ENCODE peak calls at places on chromosome 21, in ten cellular contexts. One of them, this sample, is unnamed.
A peak's percentile ranks its signal among the peaks of the same experiment; 100 is the strongest.

GRCh38 chr21:35664683-35665082 is 395.6 kb downstream of the SETD4 start:
- DNase-seq in GM12878: peak; percentile 11
- DNase-seq in A549: no peak
- DNase-seq in K562: no peak
- DNase-seq in ovary: no peak
- DNase-seq in sigmoid colon: no peak
- DNase-seq in stomach: no peak
- DNase-seq in HepG2: peak; percentile 3
- DNase-seq in esophagus muscularis mucosa: no peak
- DNase-seq in tibial nerve: no peak
- DNase-seq in this sample: no peak

GRCh38 chr21:36246080-36246631 is 73.8 kb upstream of the MORC3 start:
- DNase-seq in GM12878: no peak
- DNase-seq in A549: no peak
- DNase-seq in K562: no peak
- DNase-seq in ovary: no peak
- DNase-seq in sigmoid colon: no peak
- DNase-seq in stomach: peak; percentile 79
- DNase-seq in HepG2: no peak
- DNase-seq in esophagus muscularis mucosa: no peak
- DNase-seq in tibial nerve: no peak
- DNase-seq in this sample: peak; percentile 24

GRCh38 chr21:30942192-30942591 is 60.8 kb upstream of the KRTAP11-1 start:
- DNase-seq in GM12878: no peak
- DNase-seq in A549: no peak
- DNase-seq in K562: no peak
- DNase-seq in ovary: no peak
- DNase-seq in sigmoid colon: no peak
- DNase-seq in stomach: no peak
- DNase-seq in HepG2: no peak
- DNase-seq in esophagus muscularis mucosa: no peak
- DNase-seq in tibial nerve: no peak
- DNase-seq in this sample: no peak

GRCh38 chr21:21921410-21922232 is 923.4 kb downstream of the NCAM2 start:
- DNase-seq in GM12878: no peak
- DNase-seq in A549: no peak
- DNase-seq in K562: peak; percentile 8
- DNase-seq in ovary: no peak
- DNase-seq in sigmoid colon: no peak
- DNase-seq in stomach: no peak
- DNase-seq in HepG2: no peak
- DNase-seq in esophagus muscularis mucosa: no peak
- DNase-seq in tibial nerve: no peak
- DNase-seq in this sample: no peak

GRCh38 chr21:44428281-44428942 is 26.9 kb upstream of the LRRC3 start:
- DNase-seq in GM12878: no peak
- DNase-seq in A549: peak; percentile 20
- DNase-seq in K562: peak; percentile 80
- DNase-seq in ovary: no peak
- DNase-seq in sigmoid colon: peak; percentile 30
- DNase-seq in stomach: peak; percentile 77
- DNase-seq in HepG2: peak; percentile 26
- DNase-seq in esophagus muscularis mucosa: no peak
- DNase-seq in tibial nerve: no peak
- DNase-seq in this sample: peak; percentile 80

GRCh38 chr21:15210235-15210678 is 145.5 kb upstream of the NRIP1 start:
- DNase-seq in GM12878: no peak
- DNase-seq in A549: peak; percentile 55
- DNase-seq in K562: peak; percentile 38
- DNase-seq in ovary: peak; percentile 16
- DNase-seq in sigmoid colon: peak; percentile 71
- DNase-seq in stomach: peak; percentile 57
- DNase-seq in HepG2: peak; percentile 92
- DNase-seq in esophagus muscularis mucosa: no peak
- DNase-seq in tibial nerve: peak; percentile 50
- DNase-seq in this sample: peak; percentile 39

GRCh38 chr21:43775795-43776430 is at the start of gene CSTB:
- DNase-seq in GM12878: no peak
- DNase-seq in A549: peak; percentile 53
- DNase-seq in K562: peak; percentile 88
- DNase-seq in ovary: peak; percentile 81
- DNase-seq in sigmoid colon: peak; percentile 90
- DNase-seq in stomach: peak; percentile 80
- DNase-seq in HepG2: peak; percentile 37
- DNase-seq in esophagus muscularis mucosa: peak; percentile 95
- DNase-seq in tibial nerve: peak; percentile 74
- DNase-seq in this sample: peak; percentile 87

GRCh38 chr21:30249936-30250335 is 32.8 kb downstream of the KRTAP24-1 start:
- DNase-seq in GM12878: no peak
- DNase-seq in A549: no peak
- DNase-seq in K562: no peak
- DNase-seq in ovary: no peak
- DNase-seq in sigmoid colon: no peak
- DNase-seq in stomach: no peak
- DNase-seq in HepG2: no peak
- DNase-seq in esophagus muscularis mucosa: no peak
- DNase-seq in tibial nerve: no peak
- DNase-seq in this sample: no peak

GRCh38 chr21:25421327-25422028 is 185.8 kb downstream of the MRPL39 start:
- DNase-seq in GM12878: peak; percentile 93
- DNase-seq in A549: no peak
- DNase-seq in K562: no peak
- DNase-seq in ovary: no peak
- DNase-seq in sigmoid colon: no peak
- DNase-seq in stomach: peak; percentile 39
- DNase-seq in HepG2: no peak
- DNase-seq in esophagus muscularis mucosa: no peak
- DNase-seq in tibial nerve: no peak
- DNase-seq in this sample: peak; percentile 36

GRCh38 chr21:34843562-34843961 is 174.8 kb downstream of the CLIC6 start:
- DNase-seq in GM12878: no peak
- DNase-seq in A549: no peak
- DNase-seq in K562: no peak
- DNase-seq in ovary: no peak
- DNase-seq in sigmoid colon: no peak
- DNase-seq in stomach: peak; percentile 32
- DNase-seq in HepG2: no peak
- DNase-seq in esophagus muscularis mucosa: no peak
- DNase-seq in tibial nerve: no peak
- DNase-seq in this sample: no peak

GRCh38 chr21:15124731-15125130 is 59.9 kb upstream of the NRIP1 start:
- DNase-seq in GM12878: no peak
- DNase-seq in A549: no peak
- DNase-seq in K562: no peak
- DNase-seq in ovary: no peak
- DNase-seq in sigmoid colon: no peak
- DNase-seq in stomach: no peak
- DNase-seq in HepG2: no peak
- DNase-seq in esophagus muscularis mucosa: no peak
- DNase-seq in tibial nerve: no peak
- DNase-seq in this sample: no peak

GRCh38 chr21:36753556-36753955 is 54.6 kb downstream of the SIM2 start:
- DNase-seq in GM12878: no peak
- DNase-seq in A549: no peak
- DNase-seq in K562: no peak
- DNase-seq in ovary: no peak
- DNase-seq in sigmoid colon: no peak
- DNase-seq in stomach: no peak
- DNase-seq in HepG2: no peak
- DNase-seq in esophagus muscularis mucosa: no peak
- DNase-seq in tibial nerve: no peak
- DNase-seq in this sample: no peak

GRCh38 chr21:33069243-33069642 is 698 bp upstream of the OLIG1 start:
- DNase-seq in GM12878: no peak
- DNase-seq in A549: no peak
- DNase-seq in K562: no peak
- DNase-seq in ovary: no peak
- DNase-seq in sigmoid colon: no peak
- DNase-seq in stomach: no peak
- DNase-seq in HepG2: no peak
- DNase-seq in esophagus muscularis mucosa: no peak
- DNase-seq in tibial nerve: no peak
- DNase-seq in this sample: no peak

GRCh38 chr21:40433575-40433974 is 413.4 kb downstream of the DSCAM start:
- DNase-seq in GM12878: no peak
- DNase-seq in A549: no peak
- DNase-seq in K562: no peak
- DNase-seq in ovary: no peak
- DNase-seq in sigmoid colon: no peak
- DNase-seq in stomach: no peak
- DNase-seq in HepG2: no peak
- DNase-seq in esophagus muscularis mucosa: no peak
- DNase-seq in tibial nerve: no peak
- DNase-seq in this sample: no peak

GRCh38 chr21:15001113-15001512 is 63.7 kb downstream of the NRIP1 start:
- DNase-seq in GM12878: no peak
- DNase-seq in A549: no peak
- DNase-seq in K562: no peak
- DNase-seq in ovary: no peak
- DNase-seq in sigmoid colon: no peak
- DNase-seq in stomach: no peak
- DNase-seq in HepG2: no peak
- DNase-seq in esophagus muscularis mucosa: no peak
- DNase-seq in tibial nerve: no peak
- DNase-seq in this sample: no peak

GRCh38 chr21:36867506-36867905 is 99.0 kb downstream of the HLCS start:
- DNase-seq in GM12878: no peak
- DNase-seq in A549: no peak
- DNase-seq in K562: no peak
- DNase-seq in ovary: no peak
- DNase-seq in sigmoid colon: no peak
- DNase-seq in stomach: no peak
- DNase-seq in HepG2: no peak
- DNase-seq in esophagus muscularis mucosa: peak; percentile 62
- DNase-seq in tibial nerve: no peak
- DNase-seq in this sample: no peak

GRCh38 chr21:17818158-17819113 is 720 bp downstream of the C21orf91 start:
- DNase-seq in GM12878: no peak
- DNase-seq in A549: peak; percentile 1
- DNase-seq in K562: no peak
- DNase-seq in ovary: peak; percentile 27
- DNase-seq in sigmoid colon: peak; percentile 68
- DNase-seq in stomach: peak; percentile 34
- DNase-seq in HepG2: peak; percentile 9
- DNase-seq in esophagus muscularis mucosa: no peak
- DNase-seq in tibial nerve: no peak
- DNase-seq in this sample: peak; percentile 41

GRCh38 chr21:42013901-42014300 is 3.7 kb upstream of the ZBTB21 start:
- DNase-seq in GM12878: no peak
- DNase-seq in A549: no peak
- DNase-seq in K562: no peak
- DNase-seq in ovary: no peak
- DNase-seq in sigmoid colon: no peak
- DNase-seq in stomach: no peak
- DNase-seq in HepG2: no peak
- DNase-seq in esophagus muscularis mucosa: no peak
- DNase-seq in tibial nerve: no peak
- DNase-seq in this sample: no peak
- TF ChIP-seq EP300 in GM12878: no peak
- TF ChIP-seq EP300 in A549: no peak
- TF ChIP-seq EP300 in K562: no peak
- TF ChIP-seq EP300 in ovary: no peak
- TF ChIP-seq EP300 in sigmoid colon: no peak
- TF ChIP-seq EP300 in stomach: no peak
- TF ChIP-seq EP300 in HepG2: no peak
- TF ChIP-seq EP300 in esophagus muscularis mucosa: no peak
- TF ChIP-seq EP300 in tibial nerve: no peak
- TF ChIP-seq EP300 in this sample: no peak

GRCh38 chr21:46064870-46065214 is 33.1 kb upstream of the COL6A2 start:
- DNase-seq in GM12878: no peak
- DNase-seq in A549: no peak
- DNase-seq in K562: no peak
- DNase-seq in ovary: peak; percentile 40
- DNase-seq in sigmoid colon: no peak
- DNase-seq in stomach: no peak
- DNase-seq in HepG2: no peak
- DNase-seq in esophagus muscularis mucosa: peak; percentile 82
- DNase-seq in tibial nerve: no peak
- DNase-seq in this sample: no peak
- TF ChIP-seq EP300 in GM12878: no peak
- TF ChIP-seq EP300 in A549: no peak
- TF ChIP-seq EP300 in K562: no peak
- TF ChIP-seq EP300 in ovary: no peak
- TF ChIP-seq EP300 in sigmoid colon: no peak
- TF ChIP-seq EP300 in stomach: no peak
- TF ChIP-seq EP300 in HepG2: no peak
- TF ChIP-seq EP300 in esophagus muscularis mucosa: no peak
- TF ChIP-seq EP300 in tibial nerve: no peak
- TF ChIP-seq EP300 in this sample: no peak

GRCh38 chr21:38669186-38669585 is 136.5 kb upstream of the ETS2 start:
- DNase-seq in GM12878: no peak
- DNase-seq in A549: peak; percentile 10
- DNase-seq in K562: peak; percentile 27
- DNase-seq in ovary: no peak
- DNase-seq in sigmoid colon: no peak
- DNase-seq in stomach: no peak
- DNase-seq in HepG2: peak; percentile 20
- DNase-seq in esophagus muscularis mucosa: no peak
- DNase-seq in tibial nerve: no peak
- DNase-seq in this sample: peak; percentile 24
- TF ChIP-seq EP300 in GM12878: no peak
- TF ChIP-seq EP300 in A549: no peak
- TF ChIP-seq EP300 in K562: no peak
- TF ChIP-seq EP300 in ovary: no peak
- TF ChIP-seq EP300 in sigmoid colon: no peak
- TF ChIP-seq EP300 in stomach: no peak
- TF ChIP-seq EP300 in HepG2: no peak
- TF ChIP-seq EP300 in esophagus muscularis mucosa: no peak
- TF ChIP-seq EP300 in tibial nerve: no peak
- TF ChIP-seq EP300 in this sample: no peak

DNA sequence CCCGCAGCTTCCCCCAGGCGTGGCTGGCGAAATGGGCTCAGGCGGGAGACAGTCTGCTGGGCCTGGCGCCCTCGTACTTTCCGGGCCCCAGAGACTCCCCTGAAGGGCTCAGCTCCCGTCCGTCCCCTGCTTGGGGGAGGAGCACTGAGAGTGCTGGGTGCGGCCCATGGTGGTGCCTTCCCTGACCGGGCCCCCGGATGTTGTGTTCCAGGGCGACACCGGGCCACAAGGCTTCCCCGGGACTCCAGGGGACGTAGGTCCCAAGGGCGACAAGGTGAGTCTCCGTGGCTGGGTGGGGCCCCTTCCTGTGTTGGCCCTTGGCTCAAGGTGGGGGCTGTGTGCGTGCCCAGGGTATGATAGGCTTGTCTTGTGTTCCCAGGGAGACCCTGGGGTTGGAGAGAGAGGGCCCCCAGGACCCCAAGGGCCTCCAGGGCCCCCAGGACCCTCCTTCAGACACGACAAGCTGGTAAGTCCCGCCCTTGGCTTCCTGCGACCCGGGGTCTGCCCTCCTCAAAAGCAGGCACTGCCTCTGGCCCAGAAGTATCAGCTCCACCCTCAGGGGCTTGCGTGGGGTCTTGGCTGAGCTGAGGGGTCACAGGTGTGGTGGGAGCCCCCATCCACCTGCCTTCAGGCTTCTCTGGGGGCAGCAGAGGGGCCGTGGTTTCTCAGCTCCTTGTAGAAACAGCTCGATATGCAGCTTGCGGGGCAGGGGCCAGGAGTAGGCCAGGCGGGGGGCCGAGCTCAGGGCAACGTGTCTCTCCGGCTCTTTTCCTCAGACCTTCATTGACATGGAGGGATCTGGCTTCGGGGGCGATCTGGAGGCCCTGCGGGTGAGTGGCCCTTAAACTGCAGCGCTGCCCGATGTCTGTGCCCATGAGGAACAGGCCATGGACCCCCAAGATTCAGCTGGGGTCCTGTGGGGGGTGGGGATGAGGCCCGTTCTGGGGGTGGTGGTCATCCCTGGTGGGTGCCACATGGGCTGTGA is 62.3 kb downstream of the SLC19A1 start:
- DNase-seq in GM12878: no peak
- DNase-seq in A549: no peak
- DNase-seq in K562: no peak
- DNase-seq in ovary: no peak
- DNase-seq in sigmoid colon: no peak
- DNase-seq in stomach: no peak
- DNase-seq in HepG2: no peak
- DNase-seq in esophagus muscularis mucosa: no peak
- DNase-seq in tibial nerve: no peak
- DNase-seq in this sample: no peak
- TF ChIP-seq EP300 in GM12878: no peak
- TF ChIP-seq EP300 in A549: no peak
- TF ChIP-seq EP300 in K562: no peak
- TF ChIP-seq EP300 in ovary: no peak
- TF ChIP-seq EP300 in sigmoid colon: no peak
- TF ChIP-seq EP300 in stomach: no peak
- TF ChIP-seq EP300 in HepG2: no peak
- TF ChIP-seq EP300 in esophagus muscularis mucosa: no peak
- TF ChIP-seq EP300 in tibial nerve: no peak
- TF ChIP-seq EP300 in this sample: no peak

This sample was measured in transverse colon.